ENCODE peak calls at places on chromosomes 16 and 17, in six cellular contexts. V, O, U, T, Q and X are unnamed samples.

GRCh38 chr17:81518785-81519283 is 6.2 kb upstream of the ACTG1 start:
- DNase-seq in V (peak), O (no peak), U (peak), T (no peak), Q (no peak), X (no peak)

GRCh38 chr16:18932243-18932997 is 6.2 kb upstream of the SMG1 start:
- DNase-seq in V (peak), O (peak), U (no peak), T (peak), Q (no peak), X (peak)

GRCh38 chr17:81391268-81391963 is 3.8 kb upstream of the BAHCC1 start:
- DNase-seq in V (peak), O (no peak), U (no peak), T (no peak), Q (no peak), X (no peak)

GRCh38 chr16:51388516-51388951 is 237.5 kb upstream of the SALL1 start:
- DNase-seq in V (no peak), O (no peak), U (no peak), T (no peak), Q (no peak), X (no peak)

GRCh38 chr16:82735176-82735575 is 108.4 kb downstream of the CDH13 start:
- DNase-seq in V (no peak), O (no peak), U (no peak), T (no peak), Q (no peak), X (no peak)

GRCh38 chr16:50711862-50712567 is 18.6 kb downstream of the NOD2 start:
- DNase-seq in V (no peak), O (peak), U (no peak), T (no peak), Q (no peak), X (no peak)

GRCh38 chr17:58899191-58899590 is 143.5 kb downstream of the PPM1E start:
- DNase-seq in V (no peak), O (no peak), U (no peak), T (no peak), Q (no peak), X (no peak)

GRCh38 chr17:55285340-55286301 is 20.9 kb downstream of the HLF start:
- DNase-seq in V (no peak), O (peak), U (peak), T (peak), Q (peak), X (peak)

GRCh38 chr17:65561394-65562205 is at the start of gene AXIN2:
- DNase-seq in V (peak), O (peak), U (peak), T (peak), Q (no peak), X (peak)

GRCh38 chr16:58551496-58551895 is 36.2 kb downstream of the SETD6 start:
- DNase-seq in V (no peak), O (no peak), U (no peak), T (no peak), Q (no peak), X (no peak)

GRCh38 chr16:64738321-64738960 is 383.4 kb downstream of the CDH11 start:
- DNase-seq in V (peak), O (no peak), U (no peak), T (peak), Q (no peak), X (peak)

GRCh38 chr17:38728290-38728831 is 1.8 kb upstream of the CISD3 start:
- DNase-seq in V (no peak), O (no peak), U (no peak), T (no peak), Q (no peak), X (no peak)

GRCh38 chr16:59632266-59632855 is 898.2 kb upstream of the GOT2 start:
- DNase-seq in V (peak), O (no peak), U (no peak), T (peak), Q (no peak), X (peak)

GRCh38 chr16:22232277-22233049 is 26.4 kb downstream of the EEF2K start:
- DNase-seq in V (no peak), O (no peak), U (peak), T (peak), Q (no peak), X (no peak)

GRCh38 chr17:65455154-65455971 is 106.1 kb downstream of the AXIN2 start:
- DNase-seq in V (no peak), O (no peak), U (no peak), T (no peak), Q (no peak), X (no peak)

GRCh38 chr17:30378191-30378796 is 433 bp upstream of the CPD start:
- DNase-seq in V (peak), O (no peak), U (peak), T (no peak), Q (no peak), X (no peak)

GRCh38 chr17:62781356-62781755 is 26.8 kb downstream of the MARCHF10 start:
- DNase-seq in V (no peak), O (peak), U (no peak), T (peak), Q (no peak), X (peak)

GRCh38 chr16:74257061-74257460 is 39.6 kb upstream of the PSMD7 start:
- DNase-seq in V (no peak), O (no peak), U (no peak), T (no peak), Q (no peak), X (no peak)

GRCh38 chr16:61263400-61263799 is 772.8 kb downstream of the CDH8 start:
- DNase-seq in V (no peak), O (no peak), U (no peak), T (no peak), Q (no peak), X (no peak)

GRCh38 chr17:37309051-37309450 is 66.7 kb upstream of the C17orf78 start:
- DNase-seq in V (no peak), O (no peak), U (no peak), T (no peak), Q (no peak), X (no peak)

GRCh38 chr17:13874134-13874533 is 195.2 kb upstream of the COX10 start:
- DNase-seq in V (no peak), O (no peak), U (no peak), T (no peak), Q (no peak), X (no peak)

GRCh38 chr16:81315271-81316175 is 761 bp downstream of the GAN start:
- DNase-seq in V (peak), O (peak), U (peak), T (peak), Q (no peak), X (peak)

GRCh38 chr16:26475579-26475978 is 591.1 kb upstream of the C16orf82 start:
- DNase-seq in V (no peak), O (no peak), U (no peak), T (no peak), Q (no peak), X (no peak)

GRCh38 chr16:67260426-67261063 is 11.8 kb downstream of the SLC9A5 start:
- DNase-seq in V (peak), O (no peak), U (no peak), T (peak), Q (no peak), X (peak)

GRCh38 chr17:44297975-44298374 is 10.4 kb upstream of the RUNDC3A start:
- DNase-seq in V (no peak), O (no peak), U (no peak), T (no peak), Q (no peak), X (no peak)

GRCh38 chr16:83963277-83964119 is 4.5 kb upstream of the NECAB2 start:
- DNase-seq in V (peak), O (peak), U (no peak), T (no peak), Q (no peak), X (no peak)

GRCh38 chr17:65785109-65785508 is 223.7 kb upstream of the AXIN2 start:
- DNase-seq in V (peak), O (no peak), U (no peak), T (peak), Q (no peak), X (peak)

GRCh38 chr17:38918129-38918913 is 7.1 kb upstream of the LASP1NB start:
- DNase-seq in V (no peak), O (peak), U (no peak), T (no peak), Q (no peak), X (no peak)

GRCh38 chr17:2090804-2091534 is 36.1 kb downstream of the HIC1 start:
- DNase-seq in V (peak), O (peak), U (no peak), T (peak), Q (no peak), X (peak)

GRCh38 chr17:29561541-29562517 is 5.0 kb downstream of the ABHD15 start:
- DNase-seq in V (peak), O (peak), U (peak), T (no peak), Q (no peak), X (no peak)

GRCh38 chr17:18919963-18920362 is 32.0 kb upstream of the SLC5A10 start:
- DNase-seq in V (no peak), O (no peak), U (no peak), T (no peak), Q (no peak), X (no peak)

GRCh38 chr16:49653577-49653976 is 202.3 kb downstream of the ZNF423 start:
- DNase-seq in V (no peak), O (no peak), U (no peak), T (no peak), Q (no peak), X (no peak)

GRCh38 chr17:69764137-69764536 is 310.9 kb upstream of the KCNJ16 start:
- DNase-seq in V (no peak), O (no peak), U (no peak), T (peak), Q (no peak), X (no peak)

GRCh38 chr17:57419940-57420522 is 163.7 kb downstream of the MSI2 start:
- DNase-seq in V (no peak), O (no peak), U (no peak), T (no peak), Q (no peak), X (no peak)

GRCh38 chr16:9091867-9092281 is 430 bp downstream of the HAPSTR1 start:
- DNase-seq in V (peak), O (peak), U (peak), T (no peak), Q (no peak), X (peak)

GRCh38 chr16:88743693-88744519 is 37.6 kb downstream of the CTU2 start:
- DNase-seq in V (peak), O (peak), U (peak), T (peak), Q (no peak), X (peak)

GRCh38 chr16:83835972-83836566 is 28.3 kb downstream of the HSBP1 start:
- DNase-seq in V (peak), O (no peak), U (no peak), T (peak), Q (no peak), X (peak)

GRCh38 chr17:67376509-67376891 is 581 bp upstream of the PITPNC1 start:
- DNase-seq in V (no peak), O (no peak), U (no peak), T (peak), Q (no peak), X (peak)

GRCh38 chr16:57258226-57258909 is 13.3 kb downstream of the ARL2BP start:
- DNase-seq in V (peak), O (peak), U (peak), T (no peak), Q (no peak), X (no peak)

GRCh38 chr16:57262841-57263584 is 18.0 kb downstream of the ARL2BP start:
- DNase-seq in V (peak), O (no peak), U (peak), T (no peak), Q (no peak), X (no peak)

GRCh38 chr16:57258910-57259475 is 13.9 kb downstream of the ARL2BP start:
- DNase-seq in V (peak), O (peak), U (peak), T (no peak), Q (no peak), X (no peak)

GRCh38 chr16:57261806-57262205 is 16.7 kb downstream of the ARL2BP start:
- DNase-seq in V (no peak), O (no peak), U (peak), T (no peak), Q (no peak), X (no peak)

DNA sequence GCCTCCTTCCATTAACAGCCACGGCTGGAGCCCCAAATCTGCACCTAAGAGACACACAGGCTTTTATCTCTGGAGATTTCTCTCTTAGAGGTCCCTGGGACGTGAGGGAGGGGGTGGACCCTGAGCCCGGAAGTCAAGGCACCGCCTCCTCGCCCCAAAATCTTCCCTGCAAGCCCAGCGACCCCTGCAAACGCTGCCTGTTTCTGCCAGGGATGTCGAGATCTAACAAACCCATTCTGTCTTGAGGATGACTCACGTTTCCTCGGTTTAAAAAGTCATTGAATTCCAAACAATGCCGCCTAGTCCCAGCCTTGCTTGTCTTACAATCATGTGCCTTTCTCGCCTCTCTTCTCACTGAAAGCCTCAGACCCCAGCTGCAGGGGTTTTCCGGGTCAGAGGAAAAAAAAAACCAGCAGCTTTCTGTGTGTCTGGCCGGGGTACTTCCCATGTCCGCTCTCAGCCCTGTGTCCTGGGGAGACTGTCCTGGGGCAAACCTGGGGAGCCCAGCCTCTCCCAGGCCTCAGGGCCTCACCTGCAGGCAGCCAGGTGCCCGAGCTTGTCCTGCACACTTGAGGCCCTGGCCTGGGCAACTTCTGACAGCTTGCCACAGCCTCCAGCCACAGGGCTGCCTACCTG is 15.4 kb downstream of the ARL2BP start:
- DNase-seq in V (peak), O (peak), U (peak), T (peak), Q (no peak), X (peak)
- H3K4me3 ChIP-seq in V (peak), O (no peak), U (no peak), T (no peak), Q (no peak), X (no peak)

DNA sequence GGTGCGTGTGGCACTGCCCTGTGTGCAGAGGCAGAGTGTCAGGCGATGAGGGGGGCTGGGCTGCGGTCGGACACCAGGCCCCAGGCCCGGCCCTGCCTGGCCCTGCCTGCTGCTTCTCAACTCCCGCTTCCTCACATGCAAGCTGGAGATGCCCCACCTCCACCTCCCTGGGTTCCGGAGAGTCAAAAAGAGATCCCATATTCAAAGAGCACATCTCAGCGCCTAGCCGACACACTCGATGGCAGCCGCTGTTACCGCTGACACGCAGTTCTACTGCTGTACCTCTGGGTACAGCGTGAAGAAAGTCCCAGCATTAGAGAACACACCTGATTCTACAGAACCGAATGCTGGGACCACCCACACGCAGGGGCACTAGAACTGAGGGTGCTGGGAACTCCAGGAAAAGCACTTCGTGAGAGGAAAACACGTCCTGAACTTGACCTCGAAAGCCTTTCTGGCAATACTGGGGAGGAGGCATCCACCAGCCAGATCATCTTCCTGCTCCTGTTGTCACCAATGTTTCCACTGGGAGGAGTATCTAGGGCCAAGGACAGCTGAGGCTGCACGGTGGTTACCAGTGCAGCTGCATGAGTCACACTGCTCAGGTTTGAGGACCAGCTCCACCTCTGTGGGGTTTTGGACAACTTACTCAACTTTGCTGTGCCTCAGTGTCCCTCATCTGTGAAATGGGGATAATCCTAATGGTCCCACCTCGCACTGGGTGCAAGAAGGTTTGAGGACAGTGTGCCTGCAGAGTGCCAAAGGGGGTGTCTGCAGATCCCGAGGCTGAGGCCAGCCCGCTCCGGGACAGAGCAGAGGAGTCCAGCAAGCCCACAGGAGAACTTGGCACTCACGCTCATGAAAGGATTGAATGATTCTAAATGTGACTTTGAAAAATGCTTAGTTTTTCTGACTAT is 100.4 kb upstream of the DNAH17 start:
- DNase-seq in V (no peak), O (peak), U (peak), T (no peak), Q (no peak), X (no peak)
- TF ChIP-seq CTCF in V (no peak), O (no peak), U (no peak), T (no peak), Q (no peak), X (no peak)

DNA sequence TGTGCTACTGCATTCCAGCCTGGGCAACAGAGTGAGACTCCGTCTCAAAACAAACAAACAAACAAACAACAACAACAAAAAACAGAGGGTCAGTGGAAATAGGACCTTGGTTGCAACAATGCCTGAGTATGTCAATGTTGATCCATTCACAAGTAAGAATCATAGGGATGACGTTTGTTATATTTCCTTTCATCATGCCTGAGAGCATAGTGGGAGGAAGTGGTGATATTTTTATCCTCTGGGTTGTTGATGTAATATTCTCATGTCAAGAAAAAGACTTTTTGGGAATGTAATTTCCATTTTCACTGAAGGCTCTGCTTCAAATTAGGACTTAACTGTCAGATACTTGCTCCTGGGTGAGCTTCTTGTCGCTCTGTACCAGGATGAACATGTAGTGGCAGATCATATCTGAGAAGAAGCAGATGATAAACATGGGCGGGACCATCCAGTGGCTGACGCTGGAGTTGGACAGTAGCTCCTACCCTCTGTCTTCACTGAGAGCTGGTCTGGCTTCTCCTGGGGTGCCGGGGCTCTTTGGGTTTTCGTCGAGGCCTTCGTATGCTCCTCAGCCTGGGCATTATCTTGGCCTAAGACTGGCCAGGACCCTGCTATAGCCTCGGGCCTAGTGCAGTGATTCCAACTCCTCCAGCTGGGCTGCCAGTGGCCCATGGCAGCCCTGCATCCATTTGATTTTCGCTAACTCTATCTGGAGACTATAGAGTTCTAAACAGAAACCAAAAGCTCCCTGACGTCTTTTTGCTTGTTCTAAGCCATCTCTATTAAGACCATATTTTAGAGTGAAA is 19.6 kb downstream of the CYB5B start:
- DNase-seq in V (no peak), O (peak), U (no peak), T (peak), Q (no peak), X (peak)
- H3K4me3 ChIP-seq in V (peak), O (peak), U (peak), T (no peak), Q (peak), X (peak)

DNA sequence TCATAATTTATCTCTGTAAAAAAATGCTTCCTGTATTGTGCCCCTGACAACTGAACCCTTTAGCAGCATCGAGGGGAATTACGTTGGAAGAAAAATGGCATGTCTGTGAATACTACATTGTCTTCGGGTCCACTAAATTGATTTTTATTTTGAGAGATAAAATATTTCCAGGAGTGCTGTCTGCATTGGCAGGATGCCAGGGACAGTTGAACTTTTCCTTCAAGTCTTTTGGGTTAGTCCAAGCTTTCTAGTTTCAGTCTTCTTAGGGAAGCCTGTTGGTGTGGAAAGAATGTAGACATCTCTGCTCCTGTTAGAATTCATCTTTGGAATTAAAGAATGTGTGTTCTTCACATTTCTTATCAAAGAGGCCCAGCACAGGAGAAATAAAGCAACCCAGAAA is 557.9 kb downstream of the TMEM114 start:
- DNase-seq in V (no peak), O (no peak), U (no peak), T (no peak), Q (peak), X (no peak)
- TF ChIP-seq CTCF in V (no peak), O (no peak), U (no peak), T (no peak), Q (no peak), X (no peak)

GRCh38 chr17:50638851-50639767 is 4.4 kb downstream of the ABCC3 start:
- DNase-seq in V (peak), O (peak), U (peak), T (peak), Q (no peak), X (peak)
- H3K4me3 ChIP-seq in V (peak), O (peak), U (no peak), T (no peak), Q (no peak), X (no peak)